ENCODE peak calls at places on chromosome 10, in nine cellular contexts. L, J, X, A, B, T, H, P and E are unnamed samples.
A peak's percentile ranks its signal among the peaks of the same experiment; 100 is the strongest.

GRCh38 chr10:60372436-60372835 is 17.2 kb downstream of the ANK3 start:
- DNase-seq in P (no peak), B (no peak), J (no peak), L (no peak), X (no peak), T (no peak), A (no peak), H (no peak), E (no peak)

GRCh38 chr10:596725-597345 is 92.6 kb downstream of the DIP2C start:
- DNase-seq in H (no peak), T (no peak), A (no peak), P (no peak), J (no peak), B (no peak), X (no peak), L (no peak), E (no peak)

GRCh38 chr10:20811131-20811530 is 86.0 kb downstream of the NEBL start:
- DNase-seq in A (no peak), L (no peak), T (no peak), X (no peak), H (no peak), P (no peak), B (no peak), J (no peak), E (no peak)

GRCh38 chr10:4503076-4503475 is 322.9 kb upstream of the AKR1E2 start:
- DNase-seq in B (no peak), J (no peak), T (no peak), L (no peak), A (no peak), H (no peak), X (no peak), P (peak; percentile 10), E (no peak)

GRCh38 chr10:26474062-26474461 is 35.9 kb downstream of the APBB1IP start:
- DNase-seq in T (no peak), B (no peak), X (no peak), P (no peak), L (no peak), H (no peak), A (no peak), J (no peak), E (no peak)

GRCh38 chr10:79941146-79941545 is 7.8 kb downstream of the SFTPD start:
- DNase-seq in A (no peak), B (no peak), J (no peak), X (no peak), H (no peak), L (no peak), P (no peak), T (no peak), E (no peak)

GRCh38 chr10:132198068-132198370 is 11.3 kb downstream of the DPYSL4 start:
- DNase-seq in B (no peak), A (no peak), H (no peak), P (no peak), L (no peak), T (no peak), J (no peak), X (no peak), E (no peak)

GRCh38 chr10:17240617-17241016 is 12.6 kb downstream of the VIM start:
- DNase-seq in J (no peak), X (no peak), A (no peak), P (no peak), H (no peak), T (no peak), L (no peak), B (no peak), E (no peak)

GRCh38 chr10:4131407-4132215 is 346.6 kb upstream of the KLF6 start:
- DNase-seq in A (no peak), P (peak; percentile 93), L (no peak), H (no peak), J (no peak), B (no peak), T (no peak), X (peak; percentile 84), E (no peak)

GRCh38 chr10:76719021-76719420 is 918.6 kb downstream of the KCNMA1 start:
- DNase-seq in H (no peak), T (no peak), J (no peak), L (no peak), P (no peak), A (no peak), X (no peak), B (no peak), E (no peak)

GRCh38 chr10:99285846-99286245 is 43.3 kb upstream of the CNNM1 start:
- DNase-seq in P (peak; percentile 1), X (peak; percentile 14), B (no peak), L (no peak), A (no peak), J (no peak), H (no peak), T (no peak), E (no peak)

GRCh38 chr10:89648074-89648473 is 3.0 kb upstream of the PANK1 start:
- DNase-seq in A (no peak), B (no peak), P (no peak), H (peak; percentile 27), L (no peak), J (no peak), X (no peak), T (no peak), E (no peak)

GRCh38 chr10:12782537-12782936 is 219.0 kb downstream of the CCDC3 start:
- DNase-seq in T (no peak), L (peak; percentile 52), J (peak; percentile 66), H (peak; percentile 31), P (peak; percentile 29), X (peak; percentile 6), A (no peak), B (peak; percentile 43), E (peak; percentile 30)

GRCh38 chr10:46268076-46268881 is 18.5 kb upstream of the ANTXRL start:
- DNase-seq in A (no peak), H (no peak), B (no peak), X (no peak), P (no peak), L (no peak), J (no peak), T (no peak), E (no peak)

DNA sequence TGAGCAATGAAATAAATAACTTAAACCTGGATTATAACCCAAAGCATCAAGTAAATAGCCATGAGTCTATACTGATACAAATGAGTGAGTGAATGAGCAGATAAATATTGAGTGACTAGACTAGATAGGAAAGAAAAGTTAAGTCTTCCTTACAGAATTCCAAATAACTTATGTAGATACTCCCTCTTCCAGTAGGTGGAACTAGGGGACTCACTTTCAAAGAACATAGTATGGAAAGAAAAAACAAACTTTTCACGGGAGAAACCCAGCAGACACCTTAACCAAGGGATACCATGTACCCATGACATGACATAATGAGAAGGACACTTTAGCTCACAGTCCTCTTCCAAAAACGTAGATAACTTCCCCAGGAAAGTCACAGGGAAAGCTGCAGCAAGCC is 32.2 kb downstream of the CSGALNACT2 start:
- DNase-seq in J (no peak), H (no peak), T (no peak), A (no peak), B (no peak), L (no peak), P (peak; percentile 30), X (no peak), E (no peak)
- H3K4me1 ChIP-seq in J (no peaks in the 10 kb centered on the region), H (peaks cover 16% of the 10 kb centered on the region), T (no peaks in the 10 kb centered on the region), A (no peaks in the 10 kb centered on the region), B (no peaks in the 10 kb centered on the region), L (no peaks in the 10 kb centered on the region), P (peaks cover 2% of the 10 kb centered on the region), X (peaks cover 12% of the 10 kb centered on the region), E (peaks cover 8% of the 10 kb centered on the region)

DNA sequence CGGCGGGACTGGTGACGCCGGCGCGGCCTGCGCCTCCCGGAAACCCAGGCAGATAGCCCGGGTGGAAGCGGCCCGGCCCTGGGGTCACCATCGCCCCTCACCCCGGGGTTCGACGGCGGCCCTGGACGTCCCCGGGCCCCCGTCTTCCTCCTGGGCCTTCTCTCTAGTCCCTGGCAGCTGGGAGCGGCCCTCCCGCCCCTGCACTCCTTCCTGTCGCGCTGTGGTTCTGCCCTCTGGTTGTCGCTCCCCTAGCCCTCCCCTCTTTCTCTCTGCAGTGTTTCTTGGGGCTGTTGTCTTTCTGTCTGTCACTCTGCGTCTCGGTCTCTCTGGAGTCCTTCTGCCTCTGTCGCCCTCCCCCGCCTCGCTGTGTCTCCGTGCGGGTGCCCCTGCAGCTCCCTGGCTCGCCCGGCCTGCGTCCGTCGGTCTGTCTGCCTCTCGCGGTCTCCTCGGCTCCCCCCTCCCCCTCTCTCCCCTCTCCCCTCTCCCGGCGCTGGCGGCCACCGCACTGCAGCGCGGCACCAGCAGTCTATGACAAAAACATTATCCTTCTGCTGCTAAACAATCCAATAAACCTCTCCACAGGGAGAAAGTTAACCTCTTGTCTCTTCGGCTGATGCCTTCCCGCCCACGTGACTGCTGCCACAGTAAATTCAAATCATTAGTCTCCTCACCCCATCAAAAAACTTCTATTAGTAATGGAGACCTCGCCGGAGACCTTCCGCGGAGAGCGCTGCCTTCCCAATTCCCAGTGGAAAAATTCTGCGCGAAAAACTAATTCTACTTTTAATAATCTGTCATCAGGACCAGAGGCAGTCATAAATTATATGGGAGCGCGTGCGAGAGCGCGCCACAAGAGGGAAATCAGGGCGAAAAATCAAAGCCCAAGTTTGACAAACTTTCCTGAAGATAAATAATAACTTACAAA is 90.3 kb upstream of the PAX2 start:
- DNase-seq in T (no peak), A (no peak), P (no peak), J (no peak), H (no peak), L (peak; percentile 67), B (no peak), X (no peak), E (no peak)
- TF ChIP-seq CTCF in T (no peak), A (no peak), P (no peak), J (no peak), H (no peak), L (no peak), B (no peak), X (no peak), E (no peak)

DNA sequence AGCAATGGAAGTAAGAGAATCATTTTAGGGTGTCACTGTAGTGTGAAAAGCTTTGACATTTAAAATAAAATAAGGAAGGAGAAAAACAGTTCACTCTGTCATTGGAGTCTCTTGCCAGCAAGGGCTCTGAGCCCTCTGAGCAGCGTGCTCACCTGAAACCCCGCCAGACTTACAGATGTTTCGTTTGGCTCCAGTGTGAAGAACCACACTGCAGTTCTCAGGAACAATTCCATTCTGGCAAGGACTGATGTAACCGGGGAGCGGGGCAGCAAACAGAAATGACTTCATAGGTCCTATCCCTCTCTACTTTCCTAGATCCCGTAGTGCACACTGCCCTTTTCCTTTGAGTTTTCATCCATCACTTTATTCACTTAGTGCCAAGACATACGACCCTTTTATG is 164.3 kb downstream of the CELF2 start:
- DNase-seq in L (no peak), A (no peak), J (no peak), T (no peak), B (peak; percentile 46), X (no peak), H (peak; percentile 73), P (no peak), E (peak; percentile 60)
- H3K4me1 ChIP-seq in L (peaks cover 6% of the 10 kb centered on the region), A (no peaks in the 10 kb centered on the region), J (no peaks in the 10 kb centered on the region), T (no peaks in the 10 kb centered on the region), B (no peaks in the 10 kb centered on the region), X (no peaks in the 10 kb centered on the region), H (peaks cover 70% of the 10 kb centered on the region), P (no peaks in the 10 kb centered on the region), E (peaks cover 90% of the 10 kb centered on the region)

DNA sequence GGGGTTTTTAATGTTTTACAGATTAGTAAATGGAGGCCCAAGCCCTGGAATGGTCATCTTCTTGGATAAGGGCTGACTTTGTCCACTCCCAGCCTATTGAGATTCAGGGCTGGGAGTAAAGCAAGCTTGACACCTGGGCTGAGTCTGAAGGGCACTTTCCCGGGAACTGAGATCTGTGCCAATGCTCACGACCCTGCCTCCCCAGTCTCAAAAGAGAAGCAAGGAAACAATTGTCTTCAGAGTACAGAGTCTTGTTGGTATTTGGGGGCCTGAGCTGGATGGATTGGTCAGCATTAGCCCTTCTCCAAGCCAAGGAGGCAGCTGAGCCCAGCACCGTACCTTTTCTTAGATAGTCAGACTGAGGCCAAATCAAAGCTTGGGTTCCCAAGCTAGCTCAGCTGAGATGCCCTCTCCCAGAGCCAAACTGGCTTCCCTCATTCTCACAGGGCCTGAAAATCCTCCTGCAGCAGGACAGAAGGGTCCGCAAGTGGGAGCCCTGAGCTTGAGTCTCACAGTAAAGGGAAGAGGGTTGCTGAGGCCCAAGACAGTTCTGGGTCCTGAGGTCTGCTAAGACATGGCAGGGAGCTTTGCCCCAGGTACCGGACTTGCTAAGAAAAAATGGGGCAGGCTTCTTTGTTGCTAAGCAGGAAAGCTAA is 3.7 kb downstream of the DDIT4 start:
- DNase-seq in X (no peak), T (no peak), P (peak; percentile 29), L (no peak), B (peak; percentile 63), J (no peak), A (no peak), H (no peak), E (no peak)
- TF ChIP-seq CTCF in X (no peak), T (no peak), P (no peak), L (no peak), B (no peak), J (no peak), A (no peak), H (no peak), E (no peak)